ENCODE peak calls at places on chromosomes 5 and 9, in six cellular contexts. A is IMR-90, X is tibial nerve, Q is coronary artery, C is AG04450, S is esophagus squamous epithelium. O is an unnamed sample.
A peak's percentile ranks its signal among the peaks of the same experiment; 100 is the strongest.

GRCh38 chr5:1208221-1208742 is 6.9 kb downstream of the SLC6A19 start:
- DNase-seq in C (no peak), S (no peak), A (no peak), Q (no peak), X (no peak), O (no peak)

GRCh38 chr5:113122053-113122452 is 145.5 kb downstream of the DCP2 start:
- DNase-seq in X (peak; percentile 30), C (peak; percentile 18), Q (no peak), A (peak; percentile 94), S (no peak), O (peak; percentile 75)

GRCh38 chr9:78146241-78146640 is 89.6 kb upstream of the CEP78 start:
- DNase-seq in X (no peak), A (peak; percentile 34), S (no peak), Q (no peak), C (no peak), O (no peak)

GRCh38 chr9:134947265-134947955 is 29.7 kb upstream of the FCN1 start:
- DNase-seq in S (no peak), X (no peak), A (no peak), Q (no peak), C (no peak), O (no peak)

GRCh38 chr9:70340572-70340971 is 73.9 kb downstream of the KLF9 start:
- DNase-seq in Q (no peak), A (peak; percentile 57), X (no peak), C (no peak), S (no peak), O (no peak)

GRCh38 chr5:135887881-135888614 is 7.6 kb downstream of the IL9 start:
- DNase-seq in Q (no peak), S (no peak), X (no peak), C (no peak), A (peak; percentile 52), O (no peak)

GRCh38 chr5:131610198-131611063 is 24.6 kb downstream of the RAPGEF6 start:
- DNase-seq in Q (no peak), S (no peak), C (peak; percentile 83), X (no peak), A (peak; percentile 95), O (no peak)

GRCh38 chr9:83296123-83296522 is 233.2 kb upstream of the RASEF start:
- DNase-seq in A (no peak), Q (no peak), S (no peak), C (no peak), X (no peak), O (no peak)

GRCh38 chr5:1316941-1317340 is 22.1 kb upstream of the TERT start:
- DNase-seq in Q (peak; percentile 35), A (no peak), C (no peak), X (no peak), S (no peak), O (peak; percentile 19)

GRCh38 chr9:90044710-90045151 is 439.9 kb downstream of the GADD45G start:
- DNase-seq in X (no peak), A (no peak), C (no peak), Q (no peak), S (no peak), O (no peak)

GRCh38 chr5:139458580-139459407 is 3.7 kb downstream of the ECSCR start:
- DNase-seq in X (no peak), A (peak; percentile 88), Q (no peak), C (no peak), S (no peak), O (peak; percentile 39)

GRCh38 chr9:88059469-88059868 is 78.8 kb downstream of the SPATA31C2 start:
- DNase-seq in S (no peak), X (no peak), Q (no peak), A (no peak), C (no peak), O (no peak)

GRCh38 chr9:88065609-88066008 is 72.7 kb downstream of the SPATA31C2 start:
- DNase-seq in X (no peak), S (no peak), C (no peak), Q (no peak), A (no peak), O (no peak)

GRCh38 chr9:88064554-88064953 is 73.7 kb downstream of the SPATA31C2 start:
- DNase-seq in S (no peak), A (no peak), C (no peak), Q (no peak), X (no peak), O (no peak)

GRCh38 chr9:88056876-88057275 is 81.4 kb downstream of the SPATA31C2 start:
- DNase-seq in C (peak; percentile 7), A (peak; percentile 58), Q (no peak), X (no peak), S (no peak), O (no peak)

DNA sequence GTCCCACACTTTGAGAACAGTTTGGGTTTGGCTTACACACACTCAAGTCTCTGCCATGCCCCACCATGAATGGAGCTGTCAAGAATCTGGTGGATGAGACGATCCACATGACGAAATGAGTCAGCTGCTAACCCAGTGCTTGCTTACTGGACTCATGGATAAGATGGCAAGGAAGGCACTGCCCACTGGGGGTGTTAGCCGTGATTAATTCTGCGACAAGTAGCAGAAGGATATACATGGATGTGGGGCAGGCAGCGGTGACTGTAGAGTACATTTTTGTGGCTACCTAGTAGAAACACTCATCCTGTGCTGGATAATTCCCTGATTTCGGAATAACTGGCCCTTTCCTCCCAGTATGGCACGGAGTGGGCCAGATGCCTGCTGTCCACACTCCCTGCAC is 77.5 kb downstream of the SPATA31C2 start:
- DNase-seq in A (no peak), X (no peak), S (no peak), Q (no peak), C (no peak), O (no peak)
- TF ChIP-seq CTCF in A (no peak), X (no peak), S (no peak), Q (no peak), C (no peak), O (no peak)

GRCh38 chr9:136259517-136259813 is 13.9 kb upstream of the QSOX2 start:
- DNase-seq in Q (no peak), A (no peak), S (no peak), C (no peak), X (no peak), O (no peak)

GRCh38 chr9:136257381-136258298 is 12.0 kb upstream of the QSOX2 start:
- DNase-seq in A (no peak), S (no peak), X (no peak), Q (no peak), C (no peak), O (no peak)

GRCh38 chr9:136258299-136258625 is 12.7 kb upstream of the QSOX2 start:
- DNase-seq in Q (no peak), C (no peak), S (no peak), X (no peak), A (no peak), O (no peak)

GRCh38 chr9:136259836-136260235 is 14.2 kb upstream of the QSOX2 start:
- DNase-seq in S (no peak), C (no peak), A (no peak), X (no peak), Q (no peak), O (no peak)

GRCh38 chr9:136258786-136259516 is 13.3 kb upstream of the QSOX2 start:
- DNase-seq in S (no peak), Q (no peak), X (no peak), A (no peak), C (no peak), O (no peak)
- H3K27ac ChIP-seq in S (no peak overlapping the region), Q (no peak overlapping the region), X (no peak overlapping the region), A (no peak overlapping the region), C (no peak overlapping the region), O (no peak overlapping the region)

DNA sequence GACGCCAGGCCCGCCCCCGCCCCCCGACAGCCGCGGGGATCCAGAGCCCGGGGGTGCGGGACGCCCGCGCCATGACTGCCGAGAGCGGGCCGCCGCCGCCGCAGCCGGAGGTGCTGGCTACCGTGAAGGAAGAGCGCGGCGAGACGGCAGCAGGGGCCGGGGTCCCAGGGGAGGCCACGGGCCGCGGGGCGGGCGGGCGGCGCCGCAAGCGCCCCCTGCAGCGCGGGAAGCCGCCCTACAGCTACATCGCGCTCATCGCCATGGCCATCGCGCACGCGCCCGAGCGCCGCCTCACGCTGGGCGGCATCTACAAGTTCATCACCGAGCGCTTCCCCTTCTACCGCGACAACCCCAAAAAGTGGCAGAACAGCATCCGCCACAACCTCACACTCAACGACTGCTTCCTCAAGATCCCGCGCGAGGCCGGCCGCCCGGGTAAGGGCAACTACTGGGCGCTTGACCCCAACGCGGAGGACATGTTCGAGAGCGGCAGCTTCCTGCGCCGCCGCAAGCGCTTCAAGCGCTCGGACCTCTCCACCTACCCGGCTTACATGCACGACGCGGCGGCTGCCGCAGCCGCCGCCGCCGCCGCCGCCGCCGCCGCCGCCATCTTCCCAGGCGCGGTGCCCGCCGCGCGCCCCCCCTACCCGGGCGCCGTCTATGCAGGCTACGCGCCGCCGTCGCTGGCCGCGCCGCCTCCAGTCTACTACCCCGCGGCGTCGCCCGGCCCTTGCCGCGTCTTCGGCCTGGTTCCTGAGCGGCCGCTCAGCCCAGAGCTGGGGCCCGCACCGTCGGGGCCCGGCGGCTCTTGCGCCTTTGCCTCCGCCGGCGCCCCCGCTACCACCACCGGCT is 1.0 kb downstream of the FOXE1 start:
- DNase-seq in Q (no peak), X (no peak), A (peak; percentile 33), C (no peak), S (no peak), O (peak; percentile 63)
- H3K4me3 ChIP-seq in Q (peak overlapping the region; percentile 69), X (peak overlapping the region; percentile 14), A (peak overlapping the region; percentile 41), C (peak overlapping the region; percentile 34), S (peak overlapping the region; percentile 56), O (peak overlapping the region; percentile 42)

DNA sequence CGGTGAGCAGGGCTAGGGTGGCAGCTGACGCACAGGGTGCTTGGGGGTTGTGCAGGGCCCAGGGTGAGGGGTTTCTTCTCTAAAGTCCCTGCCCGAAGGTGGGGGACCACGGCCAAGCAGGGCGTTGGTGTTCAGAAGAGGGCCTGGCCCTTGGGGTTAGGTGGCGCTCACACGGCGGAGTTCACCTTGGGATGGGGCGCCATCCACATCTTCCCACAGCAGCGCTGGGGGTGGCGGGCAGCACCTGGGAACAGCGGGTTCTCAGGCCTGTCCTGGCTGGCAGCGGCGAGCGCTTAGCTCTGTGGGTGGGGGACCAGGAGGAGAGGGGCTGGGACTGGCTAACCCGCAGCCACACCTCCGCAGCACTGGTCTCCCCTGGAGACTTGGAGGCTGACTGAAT is 6.1 kb downstream of the GPSM1 start:
- DNase-seq in X (no peak), A (no peak), S (no peak), C (no peak), Q (no peak), O (no peak)
- TF ChIP-seq CTCF in X (no peak), A (no peak), S (no peak), C (no peak), Q (no peak), O (no peak)

GRCh38 chr5:94682799-94683198 is 64.3 kb downstream of the SLF1 start:
- DNase-seq in C (no peak), A (no peak), Q (no peak), S (no peak), X (no peak), O (no peak)
- H3K27ac ChIP-seq in C (no peak overlapping the region), A (no peak overlapping the region), Q (no peak overlapping the region), S (no peak overlapping the region), X (no peak overlapping the region), O (no peak overlapping the region)